ENCODE peak calls at places on chromosomes 6 and 20, in four cellular contexts. A, Y, B and T are unnamed samples.

GRCh38 chr6:92770540-92770939 is 648.8 kb downstream of the EPHA7 start:
- DNase-seq in A (no peak), Y (no peak), B (no peak), T (no peak)

GRCh38 chr6:162626869-162627268 is 100.7 kb downstream of the PRKN start:
- DNase-seq in A (no peak), Y (no peak), B (no peak), T (no peak)

GRCh38 chr6:145278163-145278807 is 457.0 kb downstream of the EPM2A start:
- DNase-seq in A (no peak), Y (peak), B (no peak), T (no peak)

GRCh38 chr20:16922834-16923233 is 174.7 kb downstream of the OTOR start:
- DNase-seq in A (peak), Y (peak), B (no peak), T (no peak)

GRCh38 chr20:51569815-51570741 is 27.6 kb upstream of the NFATC2 start:
- DNase-seq in A (no peak), Y (peak), B (no peak), T (peak)

GRCh38 chr20:22526512-22527012 is 57.8 kb downstream of the FOXA2 start:
- DNase-seq in A (no peak), Y (no peak), B (no peak), T (no peak)

GRCh38 chr6:366389-366788 is 25.2 kb upstream of the IRF4 start:
- DNase-seq in A (no peak), Y (no peak), B (no peak), T (no peak)

GRCh38 chr6:63351995-63352586 is 32.3 kb upstream of the LGSN start:
- DNase-seq in A (no peak), Y (peak), B (no peak), T (no peak)

GRCh38 chr20:23546435-23547144 is 21.7 kb downstream of the CST9L start:
- DNase-seq in A (no peak), Y (no peak), B (no peak), T (no peak)

GRCh38 chr6:157333537-157333936 is 10.2 kb upstream of the TMEM242 start:
- DNase-seq in A (no peak), Y (no peak), B (no peak), T (no peak)

GRCh38 chr6:95784869-95785268 is 207.5 kb downstream of the MANEA start:
- DNase-seq in A (no peak), Y (no peak), B (no peak), T (no peak)

GRCh38 chr20:52410746-52411317 is 219.3 kb upstream of the ZFP64 start:
- DNase-seq in A (no peak), Y (no peak), B (no peak), T (no peak)

GRCh38 chr20:41395669-41396664 is 29.3 kb upstream of the EMILIN3 start:
- DNase-seq in A (no peak), Y (no peak), B (no peak), T (peak)

GRCh38 chr6:148497256-148497655 is 154.6 kb downstream of the SASH1 start:
- DNase-seq in A (no peak), Y (peak), B (no peak), T (no peak)

GRCh38 chr6:148221580-148221979 is 121.1 kb upstream of the SASH1 start:
- DNase-seq in A (no peak), Y (peak), B (no peak), T (no peak)

GRCh38 chr6:164108869-164109769 is 694.6 kb downstream of the QKI start:
- DNase-seq in A (no peak), Y (peak), B (no peak), T (peak)

GRCh38 chr20:45359069-45359405 is 3.9 kb upstream of the SYS1 start:
- DNase-seq in A (no peak), Y (peak), B (no peak), T (peak)

GRCh38 chr6:136958168-136958567 is 36.1 kb downstream of the SLC35D3 start:
- DNase-seq in A (no peak), Y (no peak), B (no peak), T (no peak)

GRCh38 chr6:22253955-22254655 is 42.7 kb downstream of the PRL start:
- DNase-seq in A (no peak), Y (no peak), B (no peak), T (no peak)

GRCh38 chr6:159929819-159930218 is 39.0 kb downstream of the MAS1 start:
- DNase-seq in A (no peak), Y (no peak), B (peak), T (no peak)

GRCh38 chr20:32965581-32966373 is 38.5 kb downstream of the SUN5 start:
- DNase-seq in A (no peak), Y (no peak), B (no peak), T (no peak)

GRCh38 chr6:12516070-12516469 is 200.5 kb upstream of the PHACTR1 start:
- DNase-seq in A (no peak), Y (no peak), B (peak), T (peak)

GRCh38 chr20:62305765-62306431 is 3.1 kb downstream of the ADRM1 start:
- DNase-seq in A (no peak), Y (no peak), B (no peak), T (no peak)

GRCh38 chr6:34560366-34561226 is 4.5 kb upstream of the SPDEF start:
- DNase-seq in A (no peak), Y (peak), B (no peak), T (no peak)

GRCh38 chr20:47535088-47535487 is 33.4 kb downstream of the NCOA3 start:
- DNase-seq in A (no peak), Y (no peak), B (no peak), T (no peak)

GRCh38 chr6:111462770-111463391 is 20.1 kb downstream of the REV3L start:
- DNase-seq in A (no peak), Y (peak), B (no peak), T (no peak)

GRCh38 chr20:3135507-3136070 is 24.1 kb downstream of the FASTKD5 start:
- DNase-seq in A (no peak), Y (peak), B (no peak), T (no peak)

GRCh38 chr20:24102290-24102689 is 113.7 kb upstream of the GGTLC1 start:
- DNase-seq in A (no peak), Y (no peak), B (no peak), T (no peak)

GRCh38 chr6:125140808-125141207 is 12.8 kb upstream of the TPD52L1 start:
- DNase-seq in A (no peak), Y (peak), B (no peak), T (no peak)

GRCh38 chr6:14200047-14200446 is 82.5 kb downstream of the CD83 start:
- DNase-seq in A (no peak), Y (peak), B (no peak), T (no peak)

GRCh38 chr6:140393665-140394064 is 1019.2 kb upstream of the CITED2 start:
- DNase-seq in A (no peak), Y (no peak), B (no peak), T (no peak)

GRCh38 chr6:13624871-13625288 is 9.7 kb downstream of the NOL7 start:
- DNase-seq in A (peak), Y (peak), B (no peak), T (no peak)

GRCh38 chr6:6712258-6712978 is 123.9 kb downstream of the LY86 start:
- DNase-seq in A (no peak), Y (peak), B (peak), T (no peak)

GRCh38 chr6:34267746-34268145 is 18.9 kb upstream of the SMIM29 start:
- DNase-seq in A (no peak), Y (no peak), B (no peak), T (no peak)